ENCODE peak calls at places on chromosomes 6 and 20, in nine cellular contexts. P, N, M, C, W, H, Z, Y and I are unnamed samples.

GRCh38 chr6:34746104-34746846 is 11.0 kb upstream of the SNRPC start:
- DNase-seq in P (no peak), N (no peak), M (no peak), C (no peak), W (no peak), H (no peak), Z (no peak), Y (no peak), I (no peak)

GRCh38 chr6:71621918-71622519 is 264.3 kb upstream of the RIMS1 start:
- DNase-seq in P (peak; percentile 26), N (peak; percentile 42), M (no peak), C (peak; percentile 17), W (no peak), H (no peak), Z (peak; percentile 14), Y (no peak), I (peak; percentile 37)

GRCh38 chr6:117677553-117678131 is 2.4 kb downstream of the NUS1 start:
- DNase-seq in P (no peak), N (no peak), M (no peak), C (peak; percentile 44), W (no peak), H (no peak), Z (peak; percentile 6), Y (no peak), I (no peak)

GRCh38 chr20:62739581-62740285 is 31.1 kb downstream of the NTSR1 start:
- DNase-seq in P (no peak), N (no peak), M (no peak), C (no peak), W (peak; percentile 90), H (no peak), Z (peak; percentile 54), Y (no peak), I (no peak)

GRCh38 chr6:13767121-13767794 is 47.1 kb downstream of the MCUR1 start:
- DNase-seq in P (peak; percentile 31), N (no peak), M (no peak), C (peak; percentile 44), W (no peak), H (peak; percentile 11), Z (peak; percentile 62), Y (no peak), I (no peak)

GRCh38 chr20:61755971-61756421 is 309.7 kb downstream of the TAF4 start:
- DNase-seq in P (no peak), N (no peak), M (no peak), C (no peak), W (no peak), H (no peak), Z (no peak), Y (no peak), I (no peak)

GRCh38 chr20:38152175-38153010 is 12.7 kb downstream of the TGM2 start:
- DNase-seq in P (no peak), N (no peak), M (peak; percentile 42), C (peak; percentile 73), W (peak; percentile 94), H (no peak), Z (peak; percentile 75), Y (no peak), I (no peak)

GRCh38 chr6:75409928-75410327 is 83.7 kb downstream of the FILIP1 start:
- DNase-seq in P (no peak), N (no peak), M (no peak), C (peak; percentile 66), W (peak; percentile 89), H (no peak), Z (peak; percentile 87), Y (no peak), I (no peak)

GRCh38 chr20:46648903-46649649 is 2.2 kb downstream of the SLC13A3 start:
- DNase-seq in P (peak; percentile 16), N (no peak), M (no peak), C (no peak), W (no peak), H (peak; percentile 47), Z (no peak), Y (no peak), I (no peak)

GRCh38 chr6:137764464-137764863 is 102.6 kb upstream of the TNFAIP3 start:
- DNase-seq in P (no peak), N (no peak), M (no peak), C (peak; percentile 83), W (peak; percentile 86), H (no peak), Z (peak; percentile 79), Y (no peak), I (no peak)

GRCh38 chr6:30556006-30556713 is at the start of gene GNL1:
- DNase-seq in P (peak; percentile 94), N (peak; percentile 90), M (peak; percentile 96), C (peak; percentile 85), W (peak; percentile 80), H (peak; percentile 83), Z (peak; percentile 88), Y (peak; percentile 98), I (peak; percentile 89)

GRCh38 chr6:21722488-21722887 is 128.9 kb downstream of the SOX4 start:
- DNase-seq in P (no peak), N (no peak), M (no peak), C (no peak), W (no peak), H (no peak), Z (no peak), Y (no peak), I (no peak)

GRCh38 chr20:25051386-25052155 is 6.4 kb downstream of the ACSS1 start:
- DNase-seq in P (no peak), N (no peak), M (no peak), C (no peak), W (no peak), H (no peak), Z (no peak), Y (no peak), I (no peak)

GRCh38 chr6:55449219-55449618 is 122.0 kb downstream of the GFRAL start:
- DNase-seq in P (no peak), N (peak; percentile 4), M (no peak), C (no peak), W (peak; percentile 23), H (no peak), Z (no peak), Y (no peak), I (no peak)

GRCh38 chr6:72218125-72218524 is 331.8 kb downstream of the RIMS1 start:
- DNase-seq in P (peak; percentile 76), N (peak; percentile 32), M (no peak), C (peak; percentile 38), W (peak; percentile 40), H (peak; percentile 20), Z (peak; percentile 40), Y (no peak), I (peak; percentile 3)

GRCh38 chr6:113050979-113051378 is 703.8 kb downstream of the RFPL4B start:
- DNase-seq in P (no peak), N (peak; percentile 19), M (no peak), C (no peak), W (no peak), H (no peak), Z (no peak), Y (no peak), I (no peak)

GRCh38 chr6:105459884-105460283 is 57.0 kb upstream of the PREP start:
- DNase-seq in P (no peak), N (no peak), M (no peak), C (peak; percentile 35), W (peak; percentile 95), H (no peak), Z (peak; percentile 64), Y (no peak), I (no peak)

GRCh38 chr20:11891827-11892521 is 25.7 kb upstream of the BTBD3 start:
- DNase-seq in P (no peak), N (peak; percentile 71), M (peak; percentile 51), C (peak; percentile 62), W (peak; percentile 73), H (peak; percentile 67), Z (peak; percentile 85), Y (peak; percentile 37), I (peak; percentile 96)

GRCh38 chr6:149723771-149724417 is 6.0 kb upstream of the LATS1 start:
- DNase-seq in P (peak; percentile 70), N (peak; percentile 24), M (peak; percentile 17), C (peak; percentile 79), W (peak; percentile 45), H (peak; percentile 84), Z (peak; percentile 72), Y (no peak), I (peak; percentile 22)

GRCh38 chr20:61640171-61640570 is 388.1 kb downstream of the CDH4 start:
- DNase-seq in P (no peak), N (no peak), M (no peak), C (peak; percentile 26), W (peak; percentile 94), H (peak; percentile 24), Z (peak; percentile 29), Y (no peak), I (no peak)

GRCh38 chr20:56373942-56374341 is 15.2 kb downstream of the FAM210B start:
- DNase-seq in P (no peak), N (no peak), M (no peak), C (peak; percentile 98), W (peak; percentile 89), H (no peak), Z (peak; percentile 91), Y (no peak), I (no peak)

GRCh38 chr20:49290608-49291191 is 12.8 kb upstream of the ZNFX1 start:
- DNase-seq in P (peak; percentile 56), N (no peak), M (no peak), C (no peak), W (no peak), H (no peak), Z (peak; percentile 22), Y (no peak), I (no peak)

GRCh38 chr6:139888691-139889122 is 514.3 kb upstream of the CITED2 start:
- DNase-seq in P (no peak), N (peak; percentile 15), M (no peak), C (peak; percentile 17), W (no peak), H (no peak), Z (peak; percentile 62), Y (no peak), I (no peak)

GRCh38 chr20:56925696-56926101 is 296.6 kb downstream of the TFAP2C start:
- DNase-seq in P (no peak), N (no peak), M (no peak), C (no peak), W (no peak), H (no peak), Z (no peak), Y (no peak), I (peak; percentile 33)

GRCh38 chr6:39791850-39792500 is at the start of gene DAAM2:
- DNase-seq in P (no peak), N (peak; percentile 16), M (no peak), C (peak; percentile 41), W (no peak), H (peak; percentile 74), Z (peak; percentile 48), Y (peak; percentile 32), I (no peak)

GRCh38 chr20:31945319-31945718 is 6.5 kb downstream of the PDRG1 start:
- DNase-seq in P (no peak), N (no peak), M (no peak), C (no peak), W (no peak), H (no peak), Z (no peak), Y (no peak), I (no peak)

GRCh38 chr6:88008821-88009220 is 38.8 kb upstream of the SPACA1 start:
- DNase-seq in P (no peak), N (no peak), M (no peak), C (no peak), W (peak; percentile 63), H (no peak), Z (no peak), Y (no peak), I (no peak)

GRCh38 chr20:63120286-63121090 is 95.4 kb downstream of the YTHDF1 start:
- DNase-seq in P (no peak), N (no peak), M (no peak), C (no peak), W (no peak), H (no peak), Z (no peak), Y (no peak), I (no peak)

GRCh38 chr6:52731719-52732118 is 31.6 kb downstream of the GSTA2 start:
- DNase-seq in P (no peak), N (peak; percentile 34), M (no peak), C (no peak), W (no peak), H (no peak), Z (no peak), Y (no peak), I (no peak)

GRCh38 chr6:148223424-148223842 is 119.2 kb upstream of the SASH1 start:
- DNase-seq in P (no peak), N (no peak), M (no peak), C (peak; percentile 80), W (peak; percentile 71), H (peak; percentile 69), Z (peak; percentile 70), Y (no peak), I (no peak)

GRCh38 chr20:21361266-21361665 is 36.1 kb downstream of the NKX2-4 start:
- DNase-seq in P (no peak), N (no peak), M (no peak), C (peak; percentile 80), W (peak; percentile 33), H (no peak), Z (no peak), Y (no peak), I (no peak)